ENCODE peak calls at places on chromosomes 3 and 15, in six cellular contexts. T is A549, Y is GM12878, U is SK-N-SH, V is K562, Z is HCT116. Q is an unnamed sample.

GRCh38 chr15:47439870-47440155 is 277.5 kb upstream of the SEMA6D start:
- DNase-seq in T (no peak), Y (no peak), U (no peak), V (no peak), Z (no peak), Q (no peak)

GRCh38 chr3:12194209-12194608 is 35.5 kb upstream of the TIMP4 start:
- DNase-seq in T (peak; percentile 75), Y (peak; percentile 81), U (no peak), V (peak; percentile 22), Z (peak; percentile 36), Q (peak; percentile 92)

GRCh38 chr15:49832421-49832980 is 211.7 kb downstream of the DTWD1 start:
- DNase-seq in T (peak; percentile 79), Y (no peak), U (peak; percentile 5), V (peak; percentile 11), Z (no peak), Q (no peak)

GRCh38 chr3:16179771-16180736 is 5.6 kb downstream of the GALNT15 start:
- DNase-seq in T (no peak), Y (no peak), U (no peak), V (no peak), Z (no peak), Q (peak; percentile 82)

GRCh38 chr15:26667222-26667988 is 105.5 kb downstream of the GABRB3 start:
- DNase-seq in T (peak; percentile 28), Y (no peak), U (no peak), V (no peak), Z (no peak), Q (no peak)

GRCh38 chr3:48142316-48142870 is 45.8 kb downstream of the CDC25A start:
- DNase-seq in T (no peak), Y (no peak), U (no peak), V (no peak), Z (no peak), Q (no peak)

GRCh38 chr15:52021128-52021671 is 2.2 kb downstream of the MAPK6 start:
- DNase-seq in T (peak; percentile 85), Y (no peak), U (peak; percentile 33), V (peak; percentile 90), Z (peak; percentile 54), Q (peak; percentile 97)

GRCh38 chr15:74245342-74245931 is 9.3 kb downstream of the CCDC33 start:
- DNase-seq in T (no peak), Y (no peak), U (peak; percentile 94), V (no peak), Z (no peak), Q (no peak)

GRCh38 chr3:52839268-52839575 is 4.4 kb upstream of the MUSTN1 start:
- DNase-seq in T (no peak), Y (no peak), U (no peak), V (no peak), Z (no peak), Q (no peak)

GRCh38 chr15:31343831-31344230 is 17.2 kb downstream of the KLF13 start:
- DNase-seq in T (no peak), Y (no peak), U (peak; percentile 28), V (no peak), Z (no peak), Q (no peak)

GRCh38 chr15:67082007-67082536 is 16.7 kb downstream of the SMAD3 start:
- DNase-seq in T (no peak), Y (no peak), U (no peak), V (peak; percentile 60), Z (no peak), Q (no peak)

GRCh38 chr15:32649336-32649735 is 7.8 kb downstream of the SCG5 start:
- DNase-seq in T (peak; percentile 47), Y (no peak), U (no peak), V (peak; percentile 29), Z (no peak), Q (peak; percentile 39)

GRCh38 chr3:193910886-193911738 is 224.8 kb upstream of the HES1 start:
- DNase-seq in T (peak; percentile 8), Y (no peak), U (no peak), V (peak; percentile 93), Z (no peak), Q (no peak)

GRCh38 chr3:147359177-147360062 is 46.9 kb downstream of the ZIC4 start:
- DNase-seq in T (no peak), Y (no peak), U (no peak), V (no peak), Z (no peak), Q (no peak)

GRCh38 chr3:28476194-28476593 is 127.6 kb upstream of the AZI2 start:
- DNase-seq in T (peak; percentile 54), Y (peak; percentile 5), U (peak; percentile 58), V (peak; percentile 22), Z (peak; percentile 29), Q (peak; percentile 57)

GRCh38 chr3:193874512-193874911 is 261.4 kb upstream of the HES1 start:
- DNase-seq in T (no peak), Y (no peak), U (no peak), V (no peak), Z (no peak), Q (no peak)

GRCh38 chr15:61794881-61795280 is 265.4 kb downstream of the VPS13C start:
- DNase-seq in T (no peak), Y (no peak), U (no peak), V (no peak), Z (no peak), Q (no peak)

GRCh38 chr3:37521403-37521802 is 340.3 kb upstream of the CTDSPL start:
- DNase-seq in T (no peak), Y (no peak), U (peak; percentile 80), V (no peak), Z (no peak), Q (no peak)

GRCh38 chr3:139309046-139309660 is 34.7 kb upstream of the MRPS22 start:
- DNase-seq in T (no peak), Y (no peak), U (no peak), V (peak; percentile 57), Z (no peak), Q (no peak)

GRCh38 chr3:16060945-16061344 is 113.5 kb upstream of the GALNT15 start:
- DNase-seq in T (peak; percentile 79), Y (no peak), U (no peak), V (no peak), Z (no peak), Q (peak; percentile 95)

GRCh38 chr3:175659951-175660350 is 800.8 kb downstream of the NAALADL2 start:
- DNase-seq in T (no peak), Y (no peak), U (no peak), V (no peak), Z (no peak), Q (no peak)

GRCh38 chr3:173289072-173289471 is 108.5 kb upstream of the NLGN1 start:
- DNase-seq in T (no peak), Y (no peak), U (no peak), V (no peak), Z (no peak), Q (no peak)

GRCh38 chr15:59686389-59686788 is 2.7 kb downstream of the BNIP2 start:
- DNase-seq in T (no peak), Y (peak; percentile 36), U (no peak), V (no peak), Z (no peak), Q (no peak)

GRCh38 chr15:59687831-59688230 is 1.3 kb downstream of the BNIP2 start:
- DNase-seq in T (no peak), Y (peak; percentile 5), U (peak; percentile 11), V (peak; percentile 39), Z (no peak), Q (peak; percentile 44)

GRCh38 chr15:59689626-59690236 is 611 bp upstream of the BNIP2 start:
- DNase-seq in T (peak; percentile 93), Y (no peak), U (no peak), V (peak; percentile 91), Z (peak; percentile 55), Q (peak; percentile 47)

GRCh38 chr15:59688888-59689625 is at the start of gene BNIP2:
- DNase-seq in T (peak; percentile 100), Y (peak; percentile 92), U (peak; percentile 96), V (peak; percentile 99), Z (peak; percentile 94), Q (peak; percentile 98)

DNA sequence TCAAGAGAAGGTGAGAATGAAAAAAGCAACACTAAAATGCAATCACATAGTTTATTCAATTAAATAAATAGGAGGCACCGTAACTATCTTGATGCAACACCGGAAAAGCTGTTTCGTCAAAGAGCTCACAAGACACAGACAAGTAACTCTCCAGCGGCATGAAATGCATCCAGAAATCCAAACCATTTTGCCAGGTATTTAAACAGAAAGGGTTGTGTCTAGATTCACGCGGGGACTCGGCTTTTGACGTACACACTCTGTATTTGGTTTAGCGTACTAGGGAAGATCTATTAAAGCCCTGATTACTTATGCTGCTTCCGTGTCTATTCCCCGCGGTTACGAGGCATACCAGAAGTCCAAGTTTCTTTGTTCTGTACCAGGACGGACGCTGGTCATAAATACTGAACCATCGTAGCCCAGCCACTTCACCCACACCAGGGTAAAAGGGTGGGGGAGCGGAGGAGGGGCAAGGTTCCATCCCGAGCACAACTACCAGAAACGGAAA is 685 bp downstream of the BNIP2 start:
- DNase-seq in T (peak; percentile 72), Y (peak; percentile 7), U (no peak), V (peak; percentile 46), Z (peak; percentile 6), Q (peak; percentile 77)
- TF ChIP-seq RAD21 in T (no peak), Y (no peak), U (no peak), V (no peak), Z (no peak), Q (no peak)

GRCh38 chr15:86608461-86608860 is 528.8 kb downstream of the AGBL1 start:
- DNase-seq in T (no peak), Y (no peak), U (no peak), V (no peak), Z (no peak), Q (no peak)
- TF ChIP-seq RAD21 in T (no peak), Y (no peak), U (no peak), V (no peak), Z (no peak), Q (no peak)

DNA sequence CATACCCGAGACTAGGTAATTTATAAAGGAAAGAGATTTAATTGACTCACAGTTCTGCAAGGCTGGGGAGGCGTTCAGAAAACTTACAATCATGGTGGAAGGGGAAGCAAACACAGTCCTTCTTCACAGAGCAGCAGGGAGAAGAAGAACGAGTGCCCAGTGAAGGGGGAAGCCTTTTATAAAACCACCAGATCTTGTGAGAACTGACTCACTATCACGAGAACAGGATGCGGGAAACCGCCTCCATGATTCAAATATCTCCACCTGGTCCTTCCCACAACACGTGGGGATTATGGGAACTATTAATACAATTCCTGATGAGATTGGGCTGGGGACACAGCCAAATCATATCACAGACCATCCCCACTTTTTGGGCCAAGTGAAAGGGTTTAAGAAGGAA is 58.8 kb upstream of the CTXND1 start:
- DNase-seq in T (no peak), Y (no peak), U (no peak), V (no peak), Z (no peak), Q (no peak)
- TF ChIP-seq RAD21 in T (no peak), Y (no peak), U (no peak), V (no peak), Z (no peak), Q (no peak)

DNA sequence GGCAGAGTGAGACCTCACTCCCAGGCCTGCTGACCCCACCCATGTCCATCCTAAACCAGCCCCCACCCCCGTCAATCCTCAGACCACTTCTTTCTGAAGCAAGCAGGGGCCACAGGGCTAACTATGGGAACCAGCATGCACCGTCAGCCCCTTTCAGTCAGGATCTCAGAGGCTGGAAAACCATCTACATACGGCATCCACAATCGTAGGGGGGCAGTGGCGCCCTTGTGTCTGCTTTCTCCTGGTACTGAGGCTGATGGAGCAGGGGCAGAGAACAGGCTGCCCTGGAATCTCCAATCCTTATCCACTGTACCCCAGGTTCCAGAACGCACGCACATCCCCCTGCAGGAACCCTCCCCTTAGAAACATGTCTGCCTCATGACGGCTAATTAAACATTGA is 56.6 kb downstream of the XXYLT1 start:
- DNase-seq in T (no peak), Y (no peak), U (no peak), V (no peak), Z (no peak), Q (no peak)
- TF ChIP-seq RAD21 in T (no peak), Y (no peak), U (no peak), V (no peak), Z (no peak), Q (no peak)

GRCh38 chr3:42706721-42707619 is 4.4 kb upstream of the HHATL start:
- DNase-seq in T (no peak), Y (no peak), U (peak; percentile 5), V (no peak), Z (no peak), Q (no peak)
- TF ChIP-seq RAD21 in T (no peak), Y (no peak), U (no peak), V (no peak), Z (no peak), Q (no peak)

Q was measured in IMR-90.